ENCODE peak calls at places on chromosomes 7 and 10, in four cellular contexts. L, W, M and J are unnamed samples.

GRCh38 chr7:107581387-107582013 is 1.5 kb downstream of the BCAP29 start:
- DNase-seq in L (no peak), W (no peak), M (no peak), J (peak)

GRCh38 chr10:71685554-71686202 is 33.9 kb downstream of the C10orf105 start:
- DNase-seq in L (no peak), W (no peak), M (no peak), J (no peak)

GRCh38 chr7:40244226-40244625 is 109.4 kb downstream of the SUGCT start:
- DNase-seq in L (no peak), W (no peak), M (no peak), J (no peak)

GRCh38 chr7:140623995-140624902 is 16.4 kb downstream of the DENND2A start:
- DNase-seq in L (no peak), W (no peak), M (no peak), J (no peak)

GRCh38 chr7:54541941-54542618 is at the start of gene VSTM2A:
- DNase-seq in L (no peak), W (no peak), M (no peak), J (no peak)

GRCh38 chr7:142557971-142558582 is 191.2 kb upstream of the PRSS1 start:
- DNase-seq in L (peak), W (peak), M (peak), J (peak)

GRCh38 chr10:93397020-93397419 is 85.1 kb downstream of the MYOF start:
- DNase-seq in L (no peak), W (no peak), M (no peak), J (no peak)

GRCh38 chr7:48786951-48787350 is 137.4 kb upstream of the CDC14C start:
- DNase-seq in L (no peak), W (no peak), M (no peak), J (no peak)

GRCh38 chr10:88499569-88500470 is 83.3 kb downstream of the RNLS start:
- DNase-seq in L (no peak), W (no peak), M (no peak), J (peak)

DNA sequence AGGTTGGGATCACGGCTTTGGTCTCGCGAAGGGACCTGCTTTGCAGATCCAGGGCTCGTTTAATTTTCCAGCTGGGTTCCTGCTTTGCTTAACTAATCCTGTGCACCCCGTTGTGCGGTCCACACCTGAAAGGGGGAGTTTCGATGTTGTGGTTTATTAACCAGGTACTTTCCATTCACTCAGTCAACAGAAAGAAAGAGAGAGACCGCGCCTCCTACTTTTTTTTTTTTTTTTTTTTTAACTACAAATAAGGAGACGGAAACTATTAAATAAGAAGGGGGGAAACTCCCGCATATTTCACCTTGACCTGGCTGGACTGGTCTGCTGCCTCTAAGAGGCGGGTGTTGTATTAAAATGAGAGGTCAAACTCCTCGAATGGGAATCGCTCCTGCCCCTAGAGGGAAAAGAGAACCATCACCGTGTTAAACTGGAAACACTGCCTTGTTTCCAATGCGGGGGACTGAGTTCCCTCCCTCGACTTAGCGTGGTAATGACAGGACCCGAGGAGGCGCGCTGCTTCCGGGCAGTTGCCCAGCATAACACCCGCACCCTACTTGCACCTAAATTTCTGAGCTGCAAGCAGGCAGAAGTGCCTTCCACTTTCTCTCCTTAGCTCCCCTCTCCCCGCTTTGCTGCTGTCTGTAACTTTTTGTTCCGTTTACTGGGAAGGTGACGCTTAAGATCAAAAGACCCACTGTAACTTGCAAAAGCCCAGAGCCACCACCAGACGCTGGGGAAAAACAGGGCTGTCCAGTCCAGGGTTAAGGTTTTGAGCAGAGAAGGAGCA is 1.1 kb upstream of the ITGB8 start:
- DNase-seq in L (peak), W (peak), M (no peak), J (peak)
- TF ChIP-seq CTCF in L (no peak), W (no peak), M (no peak), J (peak)

DNA sequence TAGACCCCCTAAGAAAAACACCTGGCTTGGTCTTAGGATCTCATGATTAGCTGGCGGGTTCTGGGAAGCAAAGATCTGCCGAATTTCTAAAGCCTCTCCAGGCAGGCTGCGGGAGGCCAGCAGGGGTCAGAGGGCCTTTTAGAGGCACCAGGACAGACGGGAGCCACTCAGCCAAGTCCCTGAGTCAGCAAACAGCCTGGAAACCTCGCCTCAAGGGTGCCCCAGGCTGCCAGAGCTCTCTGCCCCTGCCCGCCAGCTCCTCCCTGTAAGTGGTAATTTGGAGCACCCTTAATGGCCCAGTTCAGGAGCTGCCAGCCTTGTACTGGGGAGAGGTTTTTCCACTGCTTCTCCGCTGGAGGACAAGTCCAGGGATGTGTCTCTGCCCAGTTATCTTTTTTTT is 88.7 kb downstream of the HIP1 start:
- DNase-seq in L (no peak), W (no peak), M (no peak), J (no peak)
- TF ChIP-seq CTCF in L (no peak), W (no peak), M (no peak), J (no peak)

DNA sequence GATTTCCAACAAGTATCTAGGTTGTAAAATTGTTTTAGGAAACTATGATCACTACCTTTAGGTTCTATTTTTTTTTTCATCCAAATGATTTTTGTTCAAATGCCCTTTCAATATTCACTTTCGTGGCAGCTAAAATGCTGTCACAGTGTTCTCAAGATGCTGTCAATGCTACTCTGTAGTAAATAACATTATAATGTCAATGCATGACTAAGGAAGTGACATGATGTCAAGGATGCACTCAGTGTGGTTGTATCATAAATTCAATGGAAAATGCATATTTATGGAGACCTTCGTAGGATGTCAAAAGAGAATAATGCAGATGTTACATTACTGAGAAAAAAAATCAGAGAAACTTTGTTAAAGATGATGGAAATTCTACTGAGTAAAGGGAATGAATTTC is 673.8 kb downstream of the ANKRD7 start:
- DNase-seq in L (no peak), W (no peak), M (no peak), J (no peak)
- TF ChIP-seq CTCF in L (no peak), W (no peak), M (no peak), J (no peak)

GRCh38 chr10:44464503-44464902 is 79.6 kb upstream of the CXCL12 start:
- DNase-seq in L (no peak), W (no peak), M (no peak), J (no peak)
- TF ChIP-seq CTCF in L (no peak), W (no peak), M (no peak), J (no peak)

GRCh38 chr10:125375210-125375609 is 214.8 kb upstream of the CTBP2 start:
- DNase-seq in L (peak), W (no peak), M (no peak), J (peak)
- TF ChIP-seq CTCF in L (peak), W (no peak), M (no peak), J (peak)

GRCh38 chr10:60820093-60820769 is 42.0 kb downstream of the CDK1 start:
- DNase-seq in L (peak), W (no peak), M (no peak), J (no peak)
- TF ChIP-seq CTCF in L (no peak), W (no peak), M (no peak), J (no peak)

DNA sequence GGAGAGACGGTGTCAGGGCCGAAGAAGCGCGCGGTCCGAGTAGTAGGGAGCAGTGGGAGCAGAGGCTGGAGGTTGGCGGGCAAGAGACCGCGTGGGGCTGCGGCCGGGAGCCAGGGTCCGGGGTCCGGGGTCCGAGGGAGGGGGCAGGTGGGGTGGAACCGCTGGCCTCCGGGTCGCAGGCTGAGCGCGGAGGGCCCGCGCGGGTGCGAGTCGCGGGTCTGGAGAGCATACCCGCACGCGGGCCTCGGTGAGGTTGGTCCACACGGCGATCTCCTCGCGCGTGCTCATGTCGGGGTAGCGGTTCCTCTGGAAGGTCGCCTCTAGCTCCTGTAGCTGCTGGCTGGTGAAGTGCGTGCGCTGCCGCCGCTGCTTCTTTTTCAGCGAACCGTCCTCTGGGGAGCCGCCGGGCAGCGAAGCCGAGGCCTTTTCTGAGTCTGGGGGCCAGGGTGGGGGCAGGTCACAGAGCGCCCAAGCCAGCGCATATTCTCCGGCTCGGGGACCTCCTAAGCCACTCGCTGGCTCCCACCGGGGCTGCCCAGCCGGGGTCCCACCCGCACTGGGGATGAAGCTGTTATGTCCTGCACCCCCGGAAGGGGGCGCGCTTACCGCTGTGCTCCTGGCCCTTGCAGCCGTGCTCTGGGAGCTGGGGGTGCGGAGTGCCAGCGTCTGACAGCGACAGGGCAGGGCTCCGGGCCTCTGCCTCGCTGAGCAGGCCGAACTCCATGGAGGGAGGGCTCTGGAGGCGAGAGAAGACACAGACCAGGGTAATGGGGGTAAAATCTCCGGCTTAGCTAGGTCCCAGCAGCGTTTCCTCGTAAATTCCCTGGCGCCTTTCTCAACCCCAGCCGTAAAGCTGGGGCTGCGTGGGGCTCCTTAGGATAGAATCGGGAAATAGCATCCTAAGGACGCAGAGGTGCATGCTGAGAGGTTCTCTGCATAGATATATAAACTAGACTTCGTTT is 5.5 kb downstream of the ELOVL3 start:
- DNase-seq in L (peak), W (peak), M (peak), J (peak)
- TF ChIP-seq CTCF in L (peak), W (peak), M (peak), J (peak)